ENCODE peak calls at places on chromosomes 16 and 17, in seven cellular contexts. K is neuronal stem cell; V is stimulated activated CD4-positive, alpha-beta T cell treated with anti-CD3 and anti-CD28 coated beads, Interleukin-4, amount 100 ng/mL, for 1 hour; G is T-helper 17 cell; N is heart right ventricle; H is HTR-8/SVneo; D is AG04450. B is an unnamed sample.

GRCh38 chr17:71447644-71448043 is 673.2 kb upstream of the SOX9 start:
- DNase-seq in D (no peak), G (no peak), H (no peak), K (no peak), N (no peak), V (no peak), B (no peak)

GRCh38 chr17:1197781-1198490 is 18.2 kb upstream of the ABR start:
- DNase-seq in D (no peak), N (peak; percentile 63), K (no peak), H (no peak), G (peak; percentile 41), V (no peak), B (peak; percentile 66)

GRCh38 chr17:28211811-28212210 is 107.2 kb upstream of the TMEM97 start:
- DNase-seq in D (no peak), G (no peak), V (no peak), N (no peak), K (no peak), H (no peak), B (no peak)

GRCh38 chr16:65418435-65418834 is 296.6 kb upstream of the CDH11 start:
- DNase-seq in N (no peak), G (no peak), K (no peak), V (no peak), D (no peak), H (no peak), B (no peak)

GRCh38 chr16:49458656-49459445 is 85.2 kb downstream of the C16orf78 start:
- DNase-seq in K (no peak), V (no peak), G (no peak), N (no peak), H (no peak), D (no peak), B (no peak)

GRCh38 chr17:80382956-80383355 is 32.0 kb upstream of the ENDOV start:
- DNase-seq in G (no peak), D (no peak), V (no peak), N (no peak), K (no peak), H (no peak), B (no peak)

GRCh38 chr17:33287096-33287495 is 6.0 kb downstream of the ASIC2 start:
- DNase-seq in K (no peak), N (no peak), V (no peak), D (no peak), H (no peak), G (no peak), B (no peak)

GRCh38 chr16:77324727-77325126 is 110.1 kb downstream of the ADAMTS18 start:
- DNase-seq in H (no peak), D (no peak), G (no peak), K (no peak), V (no peak), N (no peak), B (no peak)

GRCh38 chr17:78785663-78786057 is 3.6 kb upstream of the CYTH1 start:
- DNase-seq in D (no peak), V (no peak), G (no peak), K (no peak), H (no peak), N (no peak), B (no peak)

GRCh38 chr17:77235370-77236080 is 94.8 kb downstream of the SEC14L1 start:
- DNase-seq in V (no peak), D (peak; percentile 80), K (no peak), N (no peak), G (no peak), H (peak; percentile 92), B (no peak)

GRCh38 chr16:17474572-17474971 is 3.8 kb upstream of the XYLT1 start:
- DNase-seq in D (no peak), N (no peak), G (no peak), H (no peak), K (no peak), V (no peak), B (no peak)

GRCh38 chr17:57110579-57111367 is 25.7 kb downstream of the AKAP1 start:
- DNase-seq in D (no peak), K (no peak), G (no peak), N (peak; percentile 45), H (no peak), V (no peak), B (no peak)

GRCh38 chr16:12461201-12461600 is 342.5 kb downstream of the CPPED1 start:
- DNase-seq in N (no peak), K (no peak), D (peak; percentile 8), V (no peak), G (no peak), H (no peak), B (no peak)

GRCh38 chr16:1790261-1790610 is 3.3 kb downstream of the IGFALS start:
- DNase-seq in G (no peak), H (no peak), D (no peak), N (no peak), V (no peak), K (no peak), B (no peak)

GRCh38 chr16:54284931-54285413 is 1.6 kb downstream of the IRX3 start:
- DNase-seq in N (no peak), D (no peak), H (no peak), K (no peak), V (no peak), G (no peak), B (no peak)

GRCh38 chr17:49730078-49730786 is 22.5 kb upstream of the SLC35B1 start:
- DNase-seq in H (no peak), V (no peak), K (no peak), G (no peak), N (peak; percentile 81), D (peak; percentile 78), B (no peak)

GRCh38 chr17:38877130-38877851 is 7.4 kb downstream of the LASP1 start:
- DNase-seq in D (no peak), H (no peak), V (peak; percentile 43), N (no peak), G (no peak), K (no peak), B (peak; percentile 44)

B was measured in T-cell.